ENCODE peak calls at places on chromosomes 4 and X, in seven cellular contexts. R is mammary epithelial cell, B is type B pancreatic cell, Y is ovary, F is bronchial epithelial cell, S is progenitor cell of endocrine pancreas, C is colonic mucosa. L is an unnamed sample.

GRCh38 chr4:168449740-168450442 is 30.4 kb downstream of the DDX60L start:
- DNase-seq in B (no peak), C (peak; percentile 20), F (no peak), R (peak; percentile 40), Y (peak; percentile 25), S (no peak), L (no peak)

GRCh38 chr4:16205298-16206164 is 20.7 kb downstream of the TAPT1 start:
- DNase-seq in B (no peak), S (no peak), F (peak; percentile 35), C (no peak), R (no peak), Y (no peak), L (no peak)

GRCh38 chr4:89411539-89411938 is 103.9 kb upstream of the GPRIN3 start:
- DNase-seq in R (no peak), B (no peak), S (no peak), F (no peak), Y (no peak), C (no peak), L (no peak)

GRCh38 chr4:3868841-3869572 is 102.8 kb downstream of the ADRA2C start:
- DNase-seq in S (no peak), R (no peak), C (no peak), F (no peak), Y (no peak), B (no peak), L (no peak)

GRCh38 chrX:114519524-114519923 is 64.4 kb upstream of the HTR2C start:
- DNase-seq in R (no peak), S (no peak), Y (no peak), C (no peak), B (no peak), F (no peak), L (no peak)

GRCh38 chr4:6470502-6471302 is 1.7 kb downstream of the PPP2R2C start:
- DNase-seq in Y (peak; percentile 25), C (peak; percentile 26), S (peak; percentile 23), B (peak; percentile 69), R (peak; percentile 30), F (peak; percentile 12), L (no peak)

GRCh38 chr4:119744580-119744979 is 116.0 kb upstream of the PDE5A start:
- DNase-seq in R (no peak), Y (no peak), S (no peak), B (no peak), F (peak; percentile 20), C (no peak), L (no peak)

GRCh38 chrX:121064579-121064978 is 17.2 kb downstream of the GLUD2 start:
- DNase-seq in S (no peak), R (no peak), B (no peak), C (no peak), Y (no peak), F (no peak), L (no peak)

GRCh38 chr4:2753444-2753843 is 2.7 kb downstream of the TNIP2 start:
- DNase-seq in F (peak; percentile 26), Y (no peak), C (no peak), S (no peak), B (no peak), R (no peak), L (no peak)

GRCh38 chr4:10421344-10422055 is 35.7 kb downstream of the ZNF518B start:
- DNase-seq in F (peak; percentile 12), C (no peak), B (no peak), Y (no peak), R (peak; percentile 25), S (no peak), L (no peak)

GRCh38 chr4:168564024-168564423 is 67.2 kb downstream of the PALLD start:
- DNase-seq in R (no peak), F (no peak), S (no peak), C (no peak), B (no peak), Y (no peak), L (no peak)

GRCh38 chrX:6778547-6779231 is 243.8 kb upstream of the VCX3A start:
- DNase-seq in B (no peak), S (no peak), F (no peak), Y (no peak), C (no peak), R (no peak), L (no peak)

GRCh38 chrX:84187501-84188319 is at the start of gene RPS6KA6:
- DNase-seq in S (peak; percentile 14), Y (peak; percentile 43), R (peak; percentile 25), C (peak; percentile 24), B (peak; percentile 70), F (no peak), L (no peak)

GRCh38 chr4:38782452-38783108 is at the start of gene TLR10:
- DNase-seq in F (peak; percentile 53), S (peak; percentile 23), Y (peak; percentile 40), C (peak; percentile 64), R (peak; percentile 30), B (no peak), L (no peak)
- TF ChIP-seq CTCF in F (peak; percentile 51), S (peak; percentile 71), Y (peak; percentile 64), C (peak; percentile 69), R (peak; percentile 66), B (peak; percentile 85), L (peak; percentile 41)

DNA sequence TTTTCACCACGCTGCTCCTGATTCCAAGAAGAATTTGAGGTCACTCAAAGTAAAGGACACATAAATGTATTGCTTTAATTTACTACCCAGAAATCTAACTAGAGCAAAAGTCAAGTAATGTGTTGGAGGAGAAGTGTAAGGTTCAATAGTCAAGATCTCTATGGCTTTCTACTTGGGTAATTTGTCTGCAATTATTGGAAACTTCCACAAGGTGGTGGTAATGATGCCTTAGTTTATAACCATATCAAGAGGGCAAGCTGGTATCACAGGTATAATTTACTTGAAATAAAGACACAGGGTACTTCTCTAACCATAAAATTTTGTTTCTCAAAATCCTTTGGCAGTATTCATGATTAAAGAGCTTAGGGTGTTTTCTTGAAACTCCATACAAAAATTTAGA is 10.2 kb upstream of the GRIA3 start:
- DNase-seq in Y (no peak), C (no peak), B (no peak), R (no peak), F (peak; percentile 22), S (no peak), L (no peak)
- TF ChIP-seq CTCF in Y (no peak), C (no peak), B (peak; percentile 60), R (peak; percentile 23), F (no peak), S (peak; percentile 27), L (peak; percentile 35)

DNA sequence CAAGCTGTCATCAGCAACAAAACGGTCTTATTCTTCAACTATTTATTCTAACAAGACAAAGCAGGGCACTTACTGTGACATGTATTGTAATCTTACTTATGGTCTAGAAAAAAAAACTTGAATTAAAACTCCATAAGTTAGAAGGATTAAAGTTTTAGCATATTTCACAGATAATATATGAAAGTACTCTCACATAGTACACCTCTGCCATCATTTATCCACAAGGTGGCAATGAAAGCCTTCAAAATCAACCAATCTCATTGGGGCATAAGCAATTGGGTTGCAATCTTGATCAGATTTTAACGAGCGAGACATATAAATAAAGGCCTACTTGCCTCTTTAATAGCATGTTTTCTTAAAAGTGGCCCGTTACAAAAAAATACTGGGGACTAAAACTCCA is 1382.9 kb downstream of the FAM133A start:
- DNase-seq in F (no peak), R (peak; percentile 19), Y (no peak), C (no peak), S (no peak), B (no peak), L (no peak)
- TF ChIP-seq CTCF in F (no peak), R (peak; percentile 50), Y (no peak), C (no peak), S (peak; percentile 35), B (peak; percentile 57), L (peak; percentile 39)

GRCh38 chr4:97548943-97549583 is 594.2 kb downstream of the STPG2 start:
- DNase-seq in S (no peak), Y (no peak), F (peak; percentile 13), R (peak; percentile 2), B (no peak), C (no peak), L (no peak)
- TF ChIP-seq CTCF in S (no peak), Y (no peak), F (no peak), R (peak; percentile 48), B (peak; percentile 23), C (no peak), L (peak; percentile 29)

GRCh38 chr4:148438047-148438446 is 4.2 kb downstream of the NR3C2 start:
- DNase-seq in Y (no peak), C (no peak), R (no peak), F (no peak), B (no peak), S (no peak), L (no peak)
- TF ChIP-seq CTCF in Y (no peak), C (no peak), R (no peak), F (no peak), B (no peak), S (no peak), L (peak; percentile 30)

GRCh38 chrX:153459976-153460375 is 10.4 kb downstream of the HAUS7 start:
- DNase-seq in B (no peak), R (peak; percentile 29), S (no peak), Y (no peak), F (peak; percentile 15), C (no peak), L (no peak)
- TF ChIP-seq CTCF in B (no peak), R (peak; percentile 5), S (no peak), Y (no peak), F (no peak), C (no peak), L (peak; percentile 5)